ENCODE peak calls at places on chromosomes 13 and 19, in seven cellular contexts. S is tibial nerve, W is heart left ventricle, Z is IMR-90, A is endothelial cell of umbilical vein, U is right lobe of liver, L is ovary. Y is an unnamed sample.

GRCh38 chr19:12774588-12775555 is at the start of gene HOOK2:
- DNase-seq in S (peak; percentile 25), W (peak; percentile 66), Z (no peak), A (no peak), U (peak; percentile 90), L (peak; percentile 81), Y (peak; percentile 99)

GRCh38 chr13:71880753-71881541 is 13.9 kb upstream of the DACH1 start:
- DNase-seq in S (no peak), W (no peak), Z (no peak), A (no peak), U (no peak), L (no peak), Y (no peak)

GRCh38 chr19:16015805-16016173 is 60.5 kb upstream of the TPM4 start:
- DNase-seq in S (no peak), W (no peak), Z (no peak), A (no peak), U (no peak), L (peak; percentile 12), Y (no peak)

GRCh38 chr13:43786766-43787517 is at the start of gene ENOX1:
- DNase-seq in S (no peak), W (peak; percentile 81), Z (peak; percentile 74), A (peak; percentile 45), U (peak; percentile 44), L (peak; percentile 81), Y (peak; percentile 49)

GRCh38 chr13:103046676-103047075 is 19.5 kb downstream of the SLC10A2 start:
- DNase-seq in S (no peak), W (no peak), Z (no peak), A (no peak), U (no peak), L (no peak), Y (no peak)

GRCh38 chr13:20997301-20998061 is 63.9 kb downstream of the LATS2 start:
- DNase-seq in S (no peak), W (peak; percentile 59), Z (peak; percentile 98), A (peak; percentile 65), U (no peak), L (no peak), Y (no peak)

GRCh38 chr19:33384983-33385382 is 11.5 kb downstream of the CEBPG start:
- DNase-seq in S (no peak), W (no peak), Z (no peak), A (no peak), U (no peak), L (no peak), Y (no peak)

GRCh38 chr13:45224181-45224580 is 23.3 kb upstream of the KCTD4 start:
- DNase-seq in S (no peak), W (no peak), Z (peak; percentile 55), A (no peak), U (no peak), L (no peak), Y (no peak)

GRCh38 chr13:100208596-100208995 is 119.7 kb downstream of the PCCA start:
- DNase-seq in S (no peak), W (no peak), Z (peak; percentile 2), A (no peak), U (no peak), L (no peak), Y (no peak)

GRCh38 chr19:58519087-58519354 is 589 bp downstream of the ZBTB45 start:
- DNase-seq in S (peak; percentile 39), W (peak; percentile 70), Z (peak; percentile 74), A (peak; percentile 80), U (peak; percentile 74), L (peak; percentile 71), Y (peak; percentile 59)

GRCh38 chr19:49718511-49718910 is 27.6 kb downstream of the CPT1C start:
- DNase-seq in S (no peak), W (no peak), Z (peak; percentile 35), A (no peak), U (no peak), L (no peak), Y (no peak)

GRCh38 chr13:81171065-81171647 is 830.2 kb upstream of the SPRY2 start:
- DNase-seq in S (no peak), W (no peak), Z (no peak), A (peak; percentile 32), U (no peak), L (no peak), Y (no peak)

GRCh38 chr19:7470540-7471305 is 18.1 kb downstream of the PEX11G start:
- DNase-seq in S (no peak), W (no peak), Z (no peak), A (no peak), U (no peak), L (no peak), Y (no peak)

GRCh38 chr13:73057284-73058025 is 1.4 kb upstream of the KLF5 start:
- DNase-seq in S (no peak), W (no peak), Z (no peak), A (no peak), U (no peak), L (no peak), Y (no peak)

GRCh38 chr19:47379398-47379938 is 30.4 kb downstream of the DHX34 start:
- DNase-seq in S (no peak), W (no peak), Z (no peak), A (no peak), U (no peak), L (no peak), Y (no peak)

GRCh38 chr19:19385900-19386339 is 19.6 kb upstream of the GATAD2A start:
- DNase-seq in S (no peak), W (peak; percentile 55), Z (no peak), A (peak; percentile 30), U (no peak), L (no peak), Y (no peak)

DNA sequence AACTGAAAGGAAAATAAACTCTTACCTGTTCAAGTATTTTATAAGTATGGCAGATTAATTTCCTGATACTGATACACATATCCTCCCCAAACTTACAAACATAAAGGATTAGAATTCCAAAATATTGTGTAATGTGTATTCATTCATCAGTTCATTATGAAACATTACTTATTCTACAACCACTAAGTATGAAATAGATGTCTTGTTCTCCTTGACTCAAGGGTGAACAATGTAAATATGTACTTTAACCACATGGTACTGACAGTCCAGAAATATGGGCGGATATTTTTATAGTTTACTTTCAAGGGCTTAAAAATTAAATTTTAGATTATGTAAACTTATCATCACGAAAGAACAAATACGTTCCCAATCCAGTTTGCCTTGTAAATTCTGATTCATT is 334.0 kb downstream of the LIG4 start:
- DNase-seq in S (no peak), W (no peak), Z (peak; percentile 76), A (no peak), U (no peak), L (no peak), Y (no peak)
- H3K4me3 ChIP-seq in S (no peak overlapping the region), W (no peak overlapping the region), Z (no peak overlapping the region), A (no peak overlapping the region), U (no peak overlapping the region), L (no peak overlapping the region), Y (no peak overlapping the region)

GRCh38 chr19:4879041-4879440 is 11.6 kb upstream of the PLIN3 start:
- DNase-seq in S (no peak), W (no peak), Z (no peak), A (no peak), U (no peak), L (no peak), Y (no peak)
- H3K27ac ChIP-seq in S (peak overlapping the region; percentile 58), W (no peak overlapping the region), Z (no peak overlapping the region), A (no peak overlapping the region), U (no peak overlapping the region), L (no peak overlapping the region), Y (no peak overlapping the region)

GRCh38 chr19:9792191-9793050 is 23.9 kb upstream of the ZNF846 start:
- DNase-seq in S (peak; percentile 94), W (peak; percentile 95), Z (peak; percentile 91), A (peak; percentile 93), U (peak; percentile 94), L (peak; percentile 94), Y (peak; percentile 96)

GRCh38 chr19:9796113-9796773 is 22.6 kb downstream of the FBXL12 start:
- DNase-seq in S (peak; percentile 71), W (peak; percentile 82), Z (peak; percentile 91), A (peak; percentile 94), U (peak; percentile 82), L (peak; percentile 74), Y (peak; percentile 84)

GRCh38 chr19:9789066-9789465 is 20.5 kb upstream of the ZNF846 start:
- DNase-seq in S (no peak), W (no peak), Z (no peak), A (no peak), U (peak; percentile 51), L (peak; percentile 44), Y (no peak)

GRCh38 chr19:9793051-9793591 is 24.6 kb upstream of the ZNF846 start:
- DNase-seq in S (peak; percentile 27), W (peak; percentile 65), Z (peak; percentile 32), A (no peak), U (no peak), L (no peak), Y (peak; percentile 51)

DNA sequence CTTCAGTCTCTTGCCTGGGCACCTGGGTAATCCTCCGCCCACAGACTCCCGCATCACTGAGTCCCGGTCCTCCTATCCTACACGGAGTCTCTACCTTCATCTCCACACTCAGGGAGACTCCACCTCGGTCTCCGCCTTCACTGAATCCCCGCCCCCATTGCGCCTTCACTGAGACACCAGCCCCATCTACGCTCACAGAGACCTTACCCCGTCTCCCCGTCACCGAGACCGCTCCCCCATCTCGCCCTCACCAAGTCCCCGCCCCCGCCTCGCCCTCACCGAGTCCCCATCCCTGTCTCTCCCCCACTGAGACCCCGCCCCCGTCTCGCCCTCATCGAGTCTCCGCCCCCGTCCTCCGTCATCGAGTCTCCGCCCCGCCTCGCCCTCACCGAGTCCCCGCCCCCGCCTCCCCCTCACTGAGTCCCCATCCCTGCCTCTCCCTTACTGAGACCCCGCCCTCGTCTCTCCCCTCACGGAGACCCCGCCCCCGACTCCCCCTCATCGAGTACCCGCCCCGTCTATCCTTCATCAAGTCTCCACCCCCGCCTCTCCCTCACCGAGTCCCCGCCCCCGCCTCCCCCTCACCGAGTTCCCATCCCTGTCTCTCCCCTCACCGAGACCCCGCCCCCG is 23.1 kb upstream of the ZNF846 start:
- DNase-seq in S (peak; percentile 98), W (peak; percentile 96), Z (peak; percentile 93), A (peak; percentile 92), U (peak; percentile 97), L (peak; percentile 96), Y (peak; percentile 97)
- TF ChIP-seq POLR2A in S (peak; percentile 53), W (no peak), Z (no peak), A (no peak), U (no peak), L (peak; percentile 72), Y (no peak)

GRCh38 chr13:109760372-109760771 is 26.0 kb downstream of the IRS2 start:
- DNase-seq in S (no peak), W (no peak), Z (no peak), A (no peak), U (no peak), L (no peak), Y (no peak)

GRCh38 chr13:109761695-109762094 is 24.7 kb downstream of the IRS2 start:
- DNase-seq in S (no peak), W (no peak), Z (no peak), A (no peak), U (no peak), L (no peak), Y (no peak)

GRCh38 chr13:109762791-109763190 is 23.6 kb downstream of the IRS2 start:
- DNase-seq in S (no peak), W (no peak), Z (no peak), A (no peak), U (peak; percentile 9), L (no peak), Y (no peak)

GRCh38 chr13:109759609-109760008 is 26.8 kb downstream of the IRS2 start:
- DNase-seq in S (no peak), W (no peak), Z (no peak), A (no peak), U (no peak), L (no peak), Y (no peak)

DNA sequence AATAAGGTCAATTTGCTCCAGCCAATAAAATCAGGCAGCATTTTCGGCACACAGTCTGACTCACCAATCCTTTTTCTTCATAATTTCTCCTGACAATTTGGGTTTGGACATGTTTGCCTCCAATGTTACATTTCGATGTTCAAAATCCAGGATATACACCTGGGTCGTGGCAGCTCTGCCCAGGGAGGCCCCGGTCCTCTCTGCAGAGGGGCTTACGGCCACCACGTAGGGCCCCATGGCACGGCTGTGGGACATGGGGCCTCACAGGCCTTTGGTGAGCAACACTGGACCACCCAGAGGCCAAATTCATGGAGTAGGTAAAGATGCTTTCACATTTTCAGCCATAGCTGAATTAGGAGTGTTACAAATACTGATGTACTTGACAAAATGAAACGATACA is 25.4 kb downstream of the IRS2 start:
- DNase-seq in S (no peak), W (no peak), Z (no peak), A (no peak), U (no peak), L (no peak), Y (no peak)
- H3K4me3 ChIP-seq in S (no peak overlapping the region), W (no peak overlapping the region), Z (no peak overlapping the region), A (no peak overlapping the region), U (no peak overlapping the region), L (no peak overlapping the region), Y (no peak overlapping the region)